ENCODE peak calls at places on chromosomes 6 and 20, in ten cellular contexts. F is nephron progenitor cell, J is CD14-positive monocyte, T is T-helper 1 cell, S is ELR, G is EH, V is iris pigment epithelial cell, U is mucosa of descending colon, Z is mammary epithelial cell, B is dorsolateral prefrontal cortex. M is an unnamed sample.

GRCh38 chr20:53889411-53890148 is 180.8 kb downstream of the BCAS1 start:
- DNase-seq in U (no peak), V (no peak), J (no peak), Z (no peak), B (no peak), S (no peak), F (no peak), G (no peak), T (no peak), M (no peak)

GRCh38 chr20:64149809-64150560 is 14.3 kb upstream of the MYT1 start:
- DNase-seq in F (no peak), V (no peak), S (no peak), T (no peak), G (no peak), J (peak), U (no peak), B (peak), Z (no peak), M (no peak)

GRCh38 chr6:41036188-41036587 is 2.8 kb downstream of the UNC5CL start:
- DNase-seq in B (no peak), J (no peak), T (no peak), G (no peak), S (no peak), U (no peak), V (no peak), Z (peak), F (no peak), M (no peak)

GRCh38 chr6:90369024-90369519 is 72.4 kb upstream of the BACH2 start:
- DNase-seq in F (no peak), S (peak), G (peak), Z (peak), U (peak), T (no peak), B (no peak), J (no peak), V (peak), M (peak)

GRCh38 chr6:27814665-27815424 is 97.4 kb downstream of the OR2B2 start:
- DNase-seq in T (peak), V (peak), B (no peak), S (peak), Z (peak), F (peak), U (peak), G (peak), J (peak), M (peak)

GRCh38 chr6:28982476-28983266 is 22.4 kb downstream of the ZNF311 start:
- DNase-seq in B (no peak), T (no peak), S (peak), J (no peak), V (peak), Z (peak), G (peak), F (no peak), U (no peak), M (no peak)

GRCh38 chr6:5141046-5141445 is 55.9 kb downstream of the PPP1R3G start:
- DNase-seq in J (no peak), F (no peak), B (no peak), Z (no peak), U (no peak), V (no peak), T (no peak), S (no peak), G (no peak), M (no peak)

GRCh38 chr6:108432143-108432542 is 128.6 kb upstream of the FOXO3 start:
- DNase-seq in V (no peak), F (no peak), B (no peak), Z (no peak), G (no peak), S (no peak), U (no peak), T (no peak), J (no peak), M (no peak)

GRCh38 chr20:31967830-31968249 is at the start of gene XKR7:
- DNase-seq in J (no peak), T (peak), V (no peak), F (peak), U (peak), S (no peak), Z (no peak), G (no peak), B (no peak), M (no peak)

GRCh38 chr6:127164555-127164954 is 46.1 kb downstream of the RSPO3 start:
- DNase-seq in S (no peak), V (no peak), T (no peak), F (no peak), Z (no peak), J (no peak), U (no peak), B (no peak), G (no peak), M (no peak)

GRCh38 chr6:152642578-152643375 is 5.6 kb upstream of the SYNE1 start:
- DNase-seq in Z (peak), V (peak), T (no peak), B (no peak), J (peak), S (peak), F (peak), U (peak), G (peak), M (no peak)

GRCh38 chr20:5448449-5449118 is 131.8 kb upstream of the PROKR2 start:
- DNase-seq in U (peak), J (no peak), Z (peak), V (peak), T (no peak), B (no peak), G (peak), S (peak), F (peak), M (peak)

GRCh38 chr20:33811763-33812672 is 870 bp downstream of the CHMP4B start:
- DNase-seq in S (peak), B (no peak), T (no peak), V (peak), G (peak), Z (peak), J (peak), U (peak), F (no peak), M (peak)

GRCh38 chr20:6765469-6766058 is 1.9 kb upstream of the BMP2 start:
- DNase-seq in T (no peak), F (no peak), B (no peak), U (peak), Z (peak), G (peak), V (peak), S (peak), J (no peak), M (no peak)

GRCh38 chr6:113644861-113645575 is 212.1 kb upstream of the MARCKS start:
- DNase-seq in V (peak), Z (peak), F (no peak), T (no peak), U (no peak), S (peak), B (no peak), G (peak), J (no peak), M (no peak)